ENCODE peak calls at places on chromosomes 16 and 17, in seven cellular contexts. E, W, L, R, Z, Y and H are unnamed samples.

GRCh38 chr17:71003736-71004135 is 834.4 kb downstream of the KCNJ2 start:
- DNase-seq in E (no peak), W (no peak), L (no peak), R (no peak), Z (no peak), Y (no peak), H (no peak)

GRCh38 chr16:3127745-3128144 is 7.1 kb upstream of the ZNF213 start:
- DNase-seq in E (no peak), W (no peak), L (no peak), R (no peak), Z (no peak), Y (no peak), H (no peak)

GRCh38 chr16:10878644-10879498 is 1.9 kb downstream of the CIITA start:
- DNase-seq in E (peak; percentile 73), W (peak; percentile 31), L (peak; percentile 38), R (peak; percentile 57), Z (peak; percentile 81), Y (no peak), H (peak; percentile 21)

GRCh38 chr17:21165922-21166598 is 39.3 kb downstream of the DHRS7B start:
- DNase-seq in E (no peak), W (peak; percentile 62), L (peak; percentile 92), R (peak; percentile 89), Z (no peak), Y (no peak), H (no peak)

GRCh38 chr17:75698659-75699058 is 22.6 kb upstream of the ITGB4 start:
- DNase-seq in E (peak; percentile 4), W (no peak), L (no peak), R (no peak), Z (no peak), Y (no peak), H (no peak)

GRCh38 chr17:49997256-49997735 is 2.3 kb upstream of the DLX3 start:
- DNase-seq in E (no peak), W (no peak), L (no peak), R (no peak), Z (no peak), Y (no peak), H (no peak)

GRCh38 chr17:58312824-58313223 is 15.8 kb downstream of the TSPOAP1 start:
- DNase-seq in E (no peak), W (no peak), L (no peak), R (no peak), Z (no peak), Y (no peak), H (no peak)

GRCh38 chr17:8192070-8192815 is 2.3 kb upstream of the BORCS6 start:
- DNase-seq in E (no peak), W (peak; percentile 83), L (peak; percentile 94), R (peak; percentile 89), Z (peak; percentile 93), Y (peak; percentile 87), H (peak; percentile 82)

DNA sequence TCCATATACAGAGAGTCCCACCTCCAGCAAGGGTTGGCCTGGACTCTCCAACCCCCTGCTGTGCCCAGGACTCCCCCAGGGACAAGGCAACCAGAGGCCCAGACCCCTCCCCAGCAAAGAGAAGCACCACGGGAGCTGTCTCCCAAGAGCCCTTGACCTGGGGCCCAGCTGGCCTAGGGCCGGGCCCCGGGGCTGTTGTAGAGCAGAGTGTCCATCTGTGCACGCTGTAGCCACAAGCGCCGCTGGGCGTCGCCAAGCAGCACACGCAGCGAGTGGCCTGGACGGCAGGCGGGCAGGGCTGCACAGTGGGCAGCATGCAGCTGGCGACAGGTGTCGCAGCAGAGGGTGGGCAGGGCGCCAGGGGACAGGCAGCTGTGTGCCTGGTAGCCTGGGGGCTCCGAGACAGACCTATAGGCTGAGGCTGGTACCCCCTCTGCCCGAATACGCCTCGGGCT is 4.3 kb downstream of the SPATA2L start:
- DNase-seq in E (peak; percentile 90), W (no peak), L (peak; percentile 52), R (peak; percentile 32), Z (no peak), Y (no peak), H (peak; percentile 21)
- TF ChIP-seq CTCF in E (no peak), W (no peak), L (no peak), R (no peak), Z (no peak), Y (no peak), H (no peak)

GRCh38 chr17:63622571-63623390 is 564 bp downstream of the MAP3K3 start:
- DNase-seq in E (peak; percentile 93), W (peak; percentile 52), L (peak; percentile 71), R (peak; percentile 84), Z (peak; percentile 70), Y (no peak), H (peak; percentile 77)

GRCh38 chr17:63626551-63627228 is 4.5 kb downstream of the MAP3K3 start:
- DNase-seq in E (no peak), W (peak; percentile 38), L (no peak), R (no peak), Z (no peak), Y (no peak), H (no peak)

GRCh38 chr17:63621229-63621683 is 961 bp upstream of the MAP3K3 start:
- DNase-seq in E (no peak), W (no peak), L (no peak), R (no peak), Z (no peak), Y (no peak), H (no peak)

GRCh38 chr17:63621684-63622570 is at the start of gene MAP3K3:
- DNase-seq in E (peak; percentile 99), W (peak; percentile 100), L (peak; percentile 100), R (peak; percentile 100), Z (peak; percentile 100), Y (peak; percentile 99), H (peak; percentile 100)

DNA sequence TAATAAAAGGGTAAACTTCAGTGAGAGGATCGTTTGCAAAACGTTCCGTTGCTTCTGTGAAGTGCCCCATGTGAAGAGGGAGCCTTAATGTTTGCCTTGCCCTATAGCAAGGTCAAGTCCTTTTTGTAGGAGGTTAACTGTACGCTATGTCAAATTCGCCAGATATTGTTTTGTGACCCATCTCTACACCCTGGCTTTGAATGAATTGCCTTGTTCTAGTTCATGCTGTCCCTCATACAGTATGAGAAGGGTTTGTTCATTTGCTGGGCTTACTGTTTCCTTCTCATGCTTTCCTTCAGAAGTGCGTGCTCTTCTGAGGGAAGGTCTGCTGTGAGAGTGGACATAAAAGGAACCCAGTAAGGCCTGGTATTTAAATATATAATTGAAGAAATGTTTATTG is 1.6 kb downstream of the MAP3K3 start:
- DNase-seq in E (no peak), W (no peak), L (no peak), R (no peak), Z (no peak), Y (no peak), H (no peak)
- H3K4me3 ChIP-seq in E (no peak overlapping the region), W (peak overlapping the region; percentile 75), L (peak overlapping the region; percentile 64), R (peak overlapping the region; percentile 67), Z (peak overlapping the region; percentile 85), Y (peak overlapping the region; percentile 99), H (peak overlapping the region; percentile 78)

GRCh38 chr16:88753191-88753590 is 31.8 kb downstream of the PIEZO1 start:
- DNase-seq in E (no peak), W (no peak), L (no peak), R (no peak), Z (no peak), Y (no peak), H (no peak)
- TF ChIP-seq CTCF in E (no peak), W (no peak), L (no peak), R (no peak), Z (no peak), Y (no peak), H (no peak)

GRCh38 chr17:40326014-40326831 is 17.2 kb downstream of the RARA start:
- DNase-seq in E (peak; percentile 37), W (no peak), L (peak; percentile 72), R (peak; percentile 29), Z (peak; percentile 89), Y (no peak), H (no peak)

GRCh38 chr17:40326832-40327199 is 17.8 kb downstream of the RARA start:
- DNase-seq in E (peak; percentile 27), W (no peak), L (no peak), R (no peak), Z (no peak), Y (no peak), H (no peak)

GRCh38 chr17:40327735-40328385 is 18.9 kb downstream of the RARA start:
- DNase-seq in E (no peak), W (no peak), L (peak; percentile 66), R (peak; percentile 77), Z (no peak), Y (no peak), H (no peak)

GRCh38 chr17:40328386-40328766 is 19.4 kb downstream of the RARA start:
- DNase-seq in E (no peak), W (no peak), L (no peak), R (no peak), Z (no peak), Y (no peak), H (no peak)

GRCh38 chr17:40327244-40327666 is 18.3 kb downstream of the RARA start:
- DNase-seq in E (no peak), W (no peak), L (no peak), R (no peak), Z (no peak), Y (no peak), H (no peak)
- H3K4me3 ChIP-seq in E (no peak overlapping the region), W (no peak overlapping the region), L (no peak overlapping the region), R (no peak overlapping the region), Z (peak overlapping the region; percentile 96), Y (peak overlapping the region; percentile 74), H (no peak overlapping the region)

GRCh38 chr16:85688586-85689284 is at the start of gene GINS2:
- DNase-seq in E (peak; percentile 97), W (peak; percentile 90), L (peak; percentile 90), R (peak; percentile 93), Z (peak; percentile 96), Y (peak; percentile 44), H (peak; percentile 87)
- TF ChIP-seq CTCF in E (no peak), W (no peak), L (no peak), R (no peak), Z (no peak), Y (no peak), H (no peak)